ENCODE peak calls at places on chromosomes 5 and 9, in four cellular contexts. One of them, this sample, is unnamed.

GRCh38 chr5:178430187-178431062 is 159.8 kb downstream of the COL23A1 start:
- DNase-seq in stimulated activated CD8-positive, alpha-beta memory T cell treated with anti-CD3 and anti-CD28 coated beads, Interleukin-7, amount 100 ng/mL, for 1 hour: no peak
- DNase-seq in effector memory CD4-positive, alpha-beta T cell: no peak
- DNase-seq in activated CD4-positive, alpha-beta memory T cell treated with anti-CD3 and anti-CD28 coated beads, Interleukin-2, amount 10 ng/mL, durations not matched to agents 7 days and 5 days: no peak
- DNase-seq in this sample: no peak

GRCh38 chr9:110340306-110340705 is 2.6 kb upstream of the TXNDC8 start:
- DNase-seq in stimulated activated CD8-positive, alpha-beta memory T cell treated with anti-CD3 and anti-CD28 coated beads, Interleukin-7, amount 100 ng/mL, for 1 hour: no peak
- DNase-seq in activated CD4-positive, alpha-beta memory T cell treated with anti-CD3 and anti-CD28 coated beads, Interleukin-2, amount 10 ng/mL, durations not matched to agents 7 days and 5 days: no peak
- DNase-seq in effector memory CD4-positive, alpha-beta T cell: no peak
- DNase-seq in this sample: no peak

GRCh38 chr9:127187231-127187956 is 65.0 kb upstream of the ANGPTL2 start:
- DNase-seq in effector memory CD4-positive, alpha-beta T cell: no peak
- DNase-seq in activated CD4-positive, alpha-beta memory T cell treated with anti-CD3 and anti-CD28 coated beads, Interleukin-2, amount 10 ng/mL, durations not matched to agents 7 days and 5 days: no peak
- DNase-seq in stimulated activated CD8-positive, alpha-beta memory T cell treated with anti-CD3 and anti-CD28 coated beads, Interleukin-7, amount 100 ng/mL, for 1 hour: no peak
- DNase-seq in this sample: no peak

GRCh38 chr9:129235041-129235930 is 57.2 kb upstream of the IER5L start:
- DNase-seq in effector memory CD4-positive, alpha-beta T cell: no peak
- DNase-seq in activated CD4-positive, alpha-beta memory T cell treated with anti-CD3 and anti-CD28 coated beads, Interleukin-2, amount 10 ng/mL, durations not matched to agents 7 days and 5 days: no peak
- DNase-seq in stimulated activated CD8-positive, alpha-beta memory T cell treated with anti-CD3 and anti-CD28 coated beads, Interleukin-7, amount 100 ng/mL, for 1 hour: no peak
- DNase-seq in this sample: no peak

GRCh38 chr5:78405820-78406750 is 45.7 kb downstream of the SCAMP1 start:
- DNase-seq in effector memory CD4-positive, alpha-beta T cell: no peak
- DNase-seq in stimulated activated CD8-positive, alpha-beta memory T cell treated with anti-CD3 and anti-CD28 coated beads, Interleukin-7, amount 100 ng/mL, for 1 hour: no peak
- DNase-seq in activated CD4-positive, alpha-beta memory T cell treated with anti-CD3 and anti-CD28 coated beads, Interleukin-2, amount 10 ng/mL, durations not matched to agents 7 days and 5 days: no peak
- DNase-seq in this sample: no peak

GRCh38 chr5:141783599-141784296 is 94.5 kb downstream of the PCDH1 start:
- DNase-seq in stimulated activated CD8-positive, alpha-beta memory T cell treated with anti-CD3 and anti-CD28 coated beads, Interleukin-7, amount 100 ng/mL, for 1 hour: no peak
- DNase-seq in activated CD4-positive, alpha-beta memory T cell treated with anti-CD3 and anti-CD28 coated beads, Interleukin-2, amount 10 ng/mL, durations not matched to agents 7 days and 5 days: no peak
- DNase-seq in effector memory CD4-positive, alpha-beta T cell: no peak
- DNase-seq in this sample: no peak

GRCh38 chr5:81850494-81850893 is 99.6 kb upstream of the SSBP2 start:
- DNase-seq in stimulated activated CD8-positive, alpha-beta memory T cell treated with anti-CD3 and anti-CD28 coated beads, Interleukin-7, amount 100 ng/mL, for 1 hour: no peak
- DNase-seq in activated CD4-positive, alpha-beta memory T cell treated with anti-CD3 and anti-CD28 coated beads, Interleukin-2, amount 10 ng/mL, durations not matched to agents 7 days and 5 days: no peak
- DNase-seq in effector memory CD4-positive, alpha-beta T cell: no peak
- DNase-seq in this sample: no peak

GRCh38 chr5:76269259-76269958 is 133.7 kb upstream of the IQGAP2 start:
- DNase-seq in effector memory CD4-positive, alpha-beta T cell: no peak
- DNase-seq in stimulated activated CD8-positive, alpha-beta memory T cell treated with anti-CD3 and anti-CD28 coated beads, Interleukin-7, amount 100 ng/mL, for 1 hour: no peak
- DNase-seq in activated CD4-positive, alpha-beta memory T cell treated with anti-CD3 and anti-CD28 coated beads, Interleukin-2, amount 10 ng/mL, durations not matched to agents 7 days and 5 days: peak
- DNase-seq in this sample: no peak

GRCh38 chr9:128689820-128690683 is 1.0 kb downstream of the SET start:
- DNase-seq in activated CD4-positive, alpha-beta memory T cell treated with anti-CD3 and anti-CD28 coated beads, Interleukin-2, amount 10 ng/mL, durations not matched to agents 7 days and 5 days: peak
- DNase-seq in effector memory CD4-positive, alpha-beta T cell: peak
- DNase-seq in stimulated activated CD8-positive, alpha-beta memory T cell treated with anti-CD3 and anti-CD28 coated beads, Interleukin-7, amount 100 ng/mL, for 1 hour: no peak
- DNase-seq in this sample: no peak

GRCh38 chr9:98255064-98255577 is 328 bp downstream of the TBC1D2 start:
- DNase-seq in effector memory CD4-positive, alpha-beta T cell: no peak
- DNase-seq in stimulated activated CD8-positive, alpha-beta memory T cell treated with anti-CD3 and anti-CD28 coated beads, Interleukin-7, amount 100 ng/mL, for 1 hour: no peak
- DNase-seq in activated CD4-positive, alpha-beta memory T cell treated with anti-CD3 and anti-CD28 coated beads, Interleukin-2, amount 10 ng/mL, durations not matched to agents 7 days and 5 days: no peak
- DNase-seq in this sample: no peak

GRCh38 chr5:110442856-110443255 is 283.6 kb downstream of the TMEM232 start:
- DNase-seq in effector memory CD4-positive, alpha-beta T cell: no peak
- DNase-seq in stimulated activated CD8-positive, alpha-beta memory T cell treated with anti-CD3 and anti-CD28 coated beads, Interleukin-7, amount 100 ng/mL, for 1 hour: no peak
- DNase-seq in activated CD4-positive, alpha-beta memory T cell treated with anti-CD3 and anti-CD28 coated beads, Interleukin-2, amount 10 ng/mL, durations not matched to agents 7 days and 5 days: no peak
- DNase-seq in this sample: no peak

GRCh38 chr5:149632311-149633251 is 51.3 kb downstream of the ARHGEF37 start:
- DNase-seq in stimulated activated CD8-positive, alpha-beta memory T cell treated with anti-CD3 and anti-CD28 coated beads, Interleukin-7, amount 100 ng/mL, for 1 hour: no peak
- DNase-seq in effector memory CD4-positive, alpha-beta T cell: no peak
- DNase-seq in activated CD4-positive, alpha-beta memory T cell treated with anti-CD3 and anti-CD28 coated beads, Interleukin-2, amount 10 ng/mL, durations not matched to agents 7 days and 5 days: no peak
- DNase-seq in this sample: no peak

GRCh38 chr9:81855538-81855937 is 72.7 kb upstream of the SPATA31D4 start:
- DNase-seq in activated CD4-positive, alpha-beta memory T cell treated with anti-CD3 and anti-CD28 coated beads, Interleukin-2, amount 10 ng/mL, durations not matched to agents 7 days and 5 days: no peak
- DNase-seq in effector memory CD4-positive, alpha-beta T cell: no peak
- DNase-seq in stimulated activated CD8-positive, alpha-beta memory T cell treated with anti-CD3 and anti-CD28 coated beads, Interleukin-7, amount 100 ng/mL, for 1 hour: no peak
- DNase-seq in this sample: no peak

GRCh38 chr9:133763272-133764183 is 25.4 kb upstream of the SARDH start:
- DNase-seq in activated CD4-positive, alpha-beta memory T cell treated with anti-CD3 and anti-CD28 coated beads, Interleukin-2, amount 10 ng/mL, durations not matched to agents 7 days and 5 days: no peak
- DNase-seq in stimulated activated CD8-positive, alpha-beta memory T cell treated with anti-CD3 and anti-CD28 coated beads, Interleukin-7, amount 100 ng/mL, for 1 hour: no peak
- DNase-seq in effector memory CD4-positive, alpha-beta T cell: no peak
- DNase-seq in this sample: no peak

GRCh38 chr5:40227366-40227765 is 452.3 kb upstream of the PTGER4 start:
- DNase-seq in effector memory CD4-positive, alpha-beta T cell: no peak
- DNase-seq in activated CD4-positive, alpha-beta memory T cell treated with anti-CD3 and anti-CD28 coated beads, Interleukin-2, amount 10 ng/mL, durations not matched to agents 7 days and 5 days: no peak
- DNase-seq in stimulated activated CD8-positive, alpha-beta memory T cell treated with anti-CD3 and anti-CD28 coated beads, Interleukin-7, amount 100 ng/mL, for 1 hour: no peak
- DNase-seq in this sample: no peak

GRCh38 chr9:37966443-37967271 is 62.7 kb upstream of the SLC25A51 start:
- DNase-seq in activated CD4-positive, alpha-beta memory T cell treated with anti-CD3 and anti-CD28 coated beads, Interleukin-2, amount 10 ng/mL, durations not matched to agents 7 days and 5 days: no peak
- DNase-seq in effector memory CD4-positive, alpha-beta T cell: no peak
- DNase-seq in stimulated activated CD8-positive, alpha-beta memory T cell treated with anti-CD3 and anti-CD28 coated beads, Interleukin-7, amount 100 ng/mL, for 1 hour: no peak
- DNase-seq in this sample: no peak

GRCh38 chr9:32554107-32554506 is 1.7 kb upstream of the TOPORS start:
- DNase-seq in activated CD4-positive, alpha-beta memory T cell treated with anti-CD3 and anti-CD28 coated beads, Interleukin-2, amount 10 ng/mL, durations not matched to agents 7 days and 5 days: no peak
- DNase-seq in stimulated activated CD8-positive, alpha-beta memory T cell treated with anti-CD3 and anti-CD28 coated beads, Interleukin-7, amount 100 ng/mL, for 1 hour: no peak
- DNase-seq in effector memory CD4-positive, alpha-beta T cell: no peak
- DNase-seq in this sample: no peak

GRCh38 chr9:102398205-102398604 is 596.9 kb upstream of the CYLC2 start:
- DNase-seq in activated CD4-positive, alpha-beta memory T cell treated with anti-CD3 and anti-CD28 coated beads, Interleukin-2, amount 10 ng/mL, durations not matched to agents 7 days and 5 days: no peak
- DNase-seq in effector memory CD4-positive, alpha-beta T cell: no peak
- DNase-seq in stimulated activated CD8-positive, alpha-beta memory T cell treated with anti-CD3 and anti-CD28 coated beads, Interleukin-7, amount 100 ng/mL, for 1 hour: no peak
- DNase-seq in this sample: no peak

GRCh38 chr9:92147030-92147853 is 32.0 kb upstream of the SPTLC1 start:
- DNase-seq in stimulated activated CD8-positive, alpha-beta memory T cell treated with anti-CD3 and anti-CD28 coated beads, Interleukin-7, amount 100 ng/mL, for 1 hour: no peak
- DNase-seq in effector memory CD4-positive, alpha-beta T cell: no peak
- DNase-seq in activated CD4-positive, alpha-beta memory T cell treated with anti-CD3 and anti-CD28 coated beads, Interleukin-2, amount 10 ng/mL, durations not matched to agents 7 days and 5 days: peak
- DNase-seq in this sample: no peak

GRCh38 chr9:78866228-78867132 is 569.6 kb downstream of the PSAT1 start:
- DNase-seq in activated CD4-positive, alpha-beta memory T cell treated with anti-CD3 and anti-CD28 coated beads, Interleukin-2, amount 10 ng/mL, durations not matched to agents 7 days and 5 days: no peak
- DNase-seq in effector memory CD4-positive, alpha-beta T cell: no peak
- DNase-seq in stimulated activated CD8-positive, alpha-beta memory T cell treated with anti-CD3 and anti-CD28 coated beads, Interleukin-7, amount 100 ng/mL, for 1 hour: no peak
- DNase-seq in this sample: no peak

GRCh38 chr9:114434878-114435311 is 47.1 kb upstream of the AKNA start:
- DNase-seq in stimulated activated CD8-positive, alpha-beta memory T cell treated with anti-CD3 and anti-CD28 coated beads, Interleukin-7, amount 100 ng/mL, for 1 hour: no peak
- DNase-seq in activated CD4-positive, alpha-beta memory T cell treated with anti-CD3 and anti-CD28 coated beads, Interleukin-2, amount 10 ng/mL, durations not matched to agents 7 days and 5 days: no peak
- DNase-seq in effector memory CD4-positive, alpha-beta T cell: no peak
- DNase-seq in this sample: no peak

This sample was measured in SK-N-MC.